ENCODE peak calls at places on chromosomes 1 and 21, in six cellular contexts. G is fibroblast of pulmonary artery, W is cardiac muscle cell, L is right lobe of liver, N is kidney epithelial cell, R is IMR-90. A is an unnamed sample.

GRCh38 chr1:9207086-9207485 is 27.5 kb upstream of the H6PD start:
- DNase-seq in G (no peak), W (no peak), L (no peak), N (no peak), R (peak), A (no peak)

GRCh38 chr1:173122958-173123852 is 72.5 kb upstream of the TNFSF18 start:
- DNase-seq in G (peak), W (peak), L (peak), N (peak), R (peak), A (peak)

GRCh38 chr1:107682467-107682866 is 282.5 kb downstream of the VAV3 start:
- DNase-seq in G (no peak), W (no peak), L (no peak), N (no peak), R (no peak), A (no peak)

GRCh38 chr1:70221241-70222077 is at the start of gene SRSF11:
- DNase-seq in G (peak), W (peak), L (peak), N (peak), R (peak), A (peak)

GRCh38 chr1:106768501-106768900 is 288.0 kb upstream of the PRMT6 start:
- DNase-seq in G (peak), W (no peak), L (no peak), N (no peak), R (no peak), A (peak)

GRCh38 chr1:22314676-22315075 is 137.0 kb upstream of the ZBTB40 start:
- DNase-seq in G (no peak), W (no peak), L (peak), N (no peak), R (no peak), A (no peak)

GRCh38 chr1:30321996-30322858 is 401.2 kb downstream of the MATN1 start:
- DNase-seq in G (no peak), W (no peak), L (no peak), N (no peak), R (no peak), A (no peak)

GRCh38 chr1:998905-999796 is 746 bp downstream of the HES4 start:
- DNase-seq in G (peak), W (peak), L (peak), N (no peak), R (peak), A (peak)

GRCh38 chr1:155761746-155762400 is 73.0 kb downstream of the DAP3 start:
- DNase-seq in G (peak), W (no peak), L (no peak), N (no peak), R (no peak), A (no peak)

GRCh38 chr1:37038079-37038702 is 3.9 kb upstream of the GRIK3 start:
- DNase-seq in G (no peak), W (peak), L (no peak), N (no peak), R (no peak), A (peak)

GRCh38 chr1:21659924-21660326 is 9.2 kb downstream of the RAP1GAP start:
- DNase-seq in G (no peak), W (no peak), L (no peak), N (no peak), R (no peak), A (no peak)

GRCh38 chr1:150365945-150366344 is 2.0 kb downstream of the RPRD2 start:
- DNase-seq in G (peak), W (no peak), L (no peak), N (no peak), R (peak), A (no peak)

GRCh38 chr1:227899820-227900449 is 47.8 kb downstream of the WNT9A start:
- DNase-seq in G (no peak), W (no peak), L (peak), N (no peak), R (no peak), A (no peak)

GRCh38 chr1:107976431-107977215 is 11.6 kb upstream of the VAV3 start:
- DNase-seq in G (no peak), W (no peak), L (no peak), N (peak), R (no peak), A (no peak)

GRCh38 chr1:98702976-98703375 is 41.5 kb downstream of the SNX7 start:
- DNase-seq in G (peak), W (no peak), L (no peak), N (no peak), R (peak), A (no peak)

GRCh38 chr1:247324204-247324787 is 7.4 kb downstream of the ZNF496 start:
- DNase-seq in G (no peak), W (no peak), L (no peak), N (no peak), R (no peak), A (no peak)

GRCh38 chr1:247326601-247327135 is 5.0 kb downstream of the ZNF496 start:
- DNase-seq in G (no peak), W (no peak), L (no peak), N (no peak), R (no peak), A (no peak)

GRCh38 chr1:247322437-247322836 is 9.2 kb downstream of the ZNF496 start:
- DNase-seq in G (peak), W (no peak), L (no peak), N (no peak), R (no peak), A (no peak)

GRCh38 chr1:247322849-247323586 is 8.6 kb downstream of the ZNF496 start:
- DNase-seq in G (no peak), W (no peak), L (no peak), N (no peak), R (no peak), A (no peak)

DNA sequence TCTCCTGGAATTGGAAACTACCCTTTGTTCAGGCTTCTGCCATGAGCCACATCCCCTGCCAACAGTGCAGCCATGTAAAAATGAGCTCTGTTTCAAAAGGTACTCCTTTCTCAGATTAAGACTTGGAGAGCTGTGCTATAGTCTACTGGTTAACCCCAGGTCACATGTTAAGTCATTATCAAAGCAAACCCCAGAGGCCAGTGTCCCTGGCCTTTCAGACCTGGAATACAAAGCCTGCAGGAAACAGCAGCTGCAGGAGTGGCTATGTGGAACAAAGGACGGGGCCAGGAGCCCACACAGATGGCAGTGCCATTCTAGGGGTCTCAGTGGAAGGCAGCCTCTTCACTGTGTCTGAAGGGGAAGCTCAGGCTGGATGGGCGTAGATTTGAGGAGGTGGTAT is 6.8 kb downstream of the ZNF496 start:
- DNase-seq in G (no peak), W (no peak), L (no peak), N (no peak), R (no peak), A (no peak)
- TF ChIP-seq CTCF in G (no peak), W (no peak), L (no peak), N (no peak), R (no peak), A (no peak)

GRCh38 chr21:24014381-24014780 is 1592.9 kb downstream of the MRPL39 start:
- DNase-seq in G (no peak), W (no peak), L (no peak), N (no peak), R (no peak), A (no peak)
- TF ChIP-seq CTCF in G (peak), W (peak), L (no peak), N (no peak), R (peak), A (peak)

DNA sequence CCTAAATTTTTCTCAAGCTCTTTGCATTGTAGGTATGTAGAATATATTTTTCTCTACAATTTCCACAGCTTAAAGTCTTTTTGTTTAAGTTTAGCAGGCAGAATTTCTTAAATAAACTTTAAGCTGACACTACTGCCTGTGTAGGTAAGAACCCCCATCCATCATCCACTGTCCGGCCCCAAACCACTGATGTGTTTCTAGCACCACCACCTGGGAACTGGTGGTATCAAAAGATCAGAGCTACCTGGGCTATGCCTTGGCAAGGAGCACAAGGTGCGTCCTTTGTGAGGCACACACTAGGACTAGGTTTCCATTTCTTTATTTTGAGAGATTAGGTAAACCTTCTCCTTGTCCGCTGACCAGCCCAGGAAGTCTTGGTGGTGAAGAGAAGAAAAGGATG is 10.5 kb upstream of the LELP1 start:
- DNase-seq in G (no peak), W (peak), L (no peak), N (no peak), R (no peak), A (no peak)
- TF ChIP-seq CTCF in G (no peak), W (no peak), L (peak), N (peak), R (no peak), A (peak)

GRCh38 chr1:109495738-109496137 is 1.8 kb downstream of the CYB561D1 start:
- DNase-seq in G (no peak), W (no peak), L (no peak), N (no peak), R (no peak), A (no peak)

GRCh38 chr1:109499661-109500536 is 6.0 kb downstream of the CYB561D1 start:
- DNase-seq in G (peak), W (peak), L (no peak), N (peak), R (peak), A (peak)

GRCh38 chr1:109499081-109499480 is 5.2 kb downstream of the CYB561D1 start:
- DNase-seq in G (no peak), W (no peak), L (no peak), N (no peak), R (no peak), A (no peak)

GRCh38 chr1:109497449-109498160 is 3.7 kb downstream of the CYB561D1 start:
- DNase-seq in G (no peak), W (no peak), L (no peak), N (no peak), R (no peak), A (no peak)

DNA sequence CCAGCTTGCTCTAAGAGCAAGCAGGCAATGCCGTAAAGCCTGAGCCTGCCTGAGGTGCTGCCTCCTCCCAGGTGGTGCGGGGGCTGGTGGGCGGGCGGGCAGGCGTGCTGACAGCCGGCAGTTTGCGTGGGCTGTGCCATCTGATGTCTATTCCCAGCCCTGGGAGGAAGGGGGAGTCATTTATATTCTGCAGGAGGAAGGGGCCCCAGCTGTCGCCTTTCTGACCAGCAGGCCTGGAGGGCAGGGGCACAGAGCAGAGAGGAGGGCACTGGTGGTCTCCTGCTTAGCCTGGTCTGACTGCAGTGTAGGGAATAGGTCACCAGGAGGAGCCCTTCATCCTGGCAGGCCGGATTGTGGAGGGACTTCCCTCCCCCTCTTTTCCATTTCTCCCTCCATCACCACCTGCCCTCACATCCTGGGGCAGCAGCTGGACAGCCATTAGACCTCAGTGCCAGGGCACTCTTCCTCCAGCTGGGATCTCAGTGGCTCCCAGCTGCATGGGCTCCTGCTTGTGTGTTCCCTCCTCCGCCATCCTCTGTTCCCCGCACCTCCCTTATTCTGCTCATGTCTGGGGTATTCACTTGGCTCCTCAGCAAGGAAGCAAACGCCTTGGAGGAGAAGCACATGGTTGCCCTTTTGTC is 4.4 kb downstream of the CYB561D1 start:
- DNase-seq in G (peak), W (peak), L (no peak), N (no peak), R (peak), A (no peak)
- TF ChIP-seq CTCF in G (peak), W (peak), L (peak), N (peak), R (peak), A (peak)

DNA sequence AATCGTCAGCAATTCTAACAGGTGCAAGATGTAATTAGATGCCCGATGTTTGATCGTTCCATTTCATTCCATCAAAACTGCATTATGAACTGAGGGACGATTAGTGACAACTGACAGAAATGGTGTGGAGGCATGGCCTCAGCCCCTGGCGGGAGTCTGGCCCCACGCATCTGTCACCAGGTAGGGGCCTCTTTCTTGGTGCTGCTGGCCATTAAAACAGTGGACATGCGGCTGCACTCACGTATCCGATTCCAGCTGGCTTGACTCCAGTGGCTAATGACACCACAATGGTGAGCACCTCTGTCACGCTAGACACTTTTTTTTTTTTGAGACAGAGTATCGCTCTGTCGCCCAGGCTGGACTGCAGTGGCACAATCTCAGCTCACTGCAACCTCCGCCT is 325.0 kb upstream of the C1orf174 start:
- DNase-seq in G (no peak), W (no peak), L (no peak), N (no peak), R (no peak), A (no peak)
- TF ChIP-seq CTCF in G (no peak), W (no peak), L (no peak), N (no peak), R (no peak), A (no peak)

GRCh38 chr21:36745459-36745858 is 46.5 kb downstream of the SIM2 start:
- DNase-seq in G (no peak), W (no peak), L (no peak), N (no peak), R (no peak), A (no peak)

GRCh38 chr21:36749935-36750578 is 51.1 kb downstream of the SIM2 start:
- DNase-seq in G (peak), W (peak), L (no peak), N (no peak), R (peak), A (no peak)

GRCh38 chr21:36750579-36750959 is 51.7 kb downstream of the SIM2 start:
- DNase-seq in G (no peak), W (no peak), L (no peak), N (no peak), R (no peak), A (no peak)

GRCh38 chr21:36747114-36747814 is 48.3 kb downstream of the SIM2 start:
- DNase-seq in G (no peak), W (peak), L (no peak), N (no peak), R (no peak), A (peak)

DNA sequence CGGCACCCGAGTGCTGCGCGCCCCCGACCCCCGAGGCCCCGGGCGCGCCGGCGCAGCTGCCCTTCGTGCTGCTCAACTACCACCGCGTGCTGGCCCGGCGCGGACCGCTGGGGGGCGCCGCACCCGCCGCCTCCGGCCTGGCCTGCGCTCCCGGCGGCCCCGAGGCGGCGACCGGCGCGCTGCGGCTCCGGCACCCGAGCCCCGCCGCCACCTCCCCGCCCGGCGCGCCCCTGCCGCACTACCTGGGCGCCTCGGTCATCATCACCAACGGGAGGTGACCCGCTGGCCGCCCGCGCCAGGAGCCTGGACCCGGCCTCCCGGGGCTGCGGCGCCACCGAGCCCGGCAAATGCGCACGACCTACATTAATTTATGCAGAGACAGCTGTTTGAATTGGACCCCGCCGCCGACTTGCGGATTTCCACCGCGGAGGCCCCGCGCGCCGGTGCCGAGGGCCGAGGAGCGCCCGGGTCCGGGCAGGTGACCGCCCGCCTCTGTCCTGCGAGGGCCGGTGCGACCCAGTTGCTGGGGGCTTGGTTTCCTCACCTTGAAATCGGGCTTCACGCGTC is 49.0 kb downstream of the SIM2 start:
- DNase-seq in G (peak), W (peak), L (peak), N (no peak), R (peak), A (no peak)
- TF ChIP-seq CTCF in G (no peak), W (peak), L (peak), N (no peak), R (peak), A (peak)